ENCODE peak calls at places on chromosome 19, in five cellular contexts. M, G, Y, S and O are unnamed samples.
A peak's percentile ranks its signal among the peaks of the same experiment; 100 is the strongest.

GRCh38 chr19:33227242-33227650 is 1.6 kb upstream of the SLC7A10 start:
- DNase-seq in M (no peak), G (no peak), Y (no peak), S (no peak), O (no peak)

GRCh38 chr19:10419200-10419645 is 1.1 kb upstream of the PDE4A start:
- DNase-seq in M (no peak), G (peak; percentile 62), Y (no peak), S (peak; percentile 35), O (no peak)

GRCh38 chr19:49327878-49328544 is 3.0 kb upstream of the SLC6A16 start:
- DNase-seq in M (no peak), G (peak; percentile 30), Y (no peak), S (no peak), O (no peak)

GRCh38 chr19:19154768-19155494 is 15.1 kb downstream of the MEF2B start:
- DNase-seq in M (no peak), G (no peak), Y (no peak), S (no peak), O (no peak)

GRCh38 chr19:35755550-35756371 is 1.1 kb downstream of the HSPB6 start:
- DNase-seq in M (peak; percentile 94), G (peak; percentile 47), Y (no peak), S (no peak), O (peak; percentile 55)

GRCh38 chr19:49807888-49808675 is 5.0 kb downstream of the FUZ start:
- DNase-seq in M (no peak), G (no peak), Y (no peak), S (no peak), O (no peak)

GRCh38 chr19:17109962-17110598 is 34.5 kb downstream of the MYO9B start:
- DNase-seq in M (peak; percentile 58), G (no peak), Y (no peak), S (no peak), O (no peak)

GRCh38 chr19:8811315-8812172 is 20.6 kb downstream of the ZNF558 start:
- DNase-seq in M (no peak), G (no peak), Y (no peak), S (no peak), O (no peak)

GRCh38 chr19:33444238-33444992 is 70.9 kb downstream of the CEBPG start:
- DNase-seq in M (no peak), G (no peak), Y (no peak), S (no peak), O (no peak)

GRCh38 chr19:51887522-51888498 is at the start of gene ZNF577:
- DNase-seq in M (peak; percentile 91), G (peak; percentile 87), Y (peak; percentile 74), S (peak; percentile 90), O (peak; percentile 58)

GRCh38 chr19:41411682-41412265 is 14.2 kb downstream of the BCKDHA start:
- DNase-seq in M (peak; percentile 62), G (no peak), Y (no peak), S (no peak), O (no peak)

GRCh38 chr19:41620171-41620570 is 6.7 kb downstream of the CEACAM4 start:
- DNase-seq in M (no peak), G (no peak), Y (no peak), S (no peak), O (no peak)

GRCh38 chr19:1277061-1277460 is 1.7 kb downstream of the FAM174C start:
- DNase-seq in M (no peak), G (no peak), Y (no peak), S (no peak), O (no peak)

GRCh38 chr19:32642771-32643170 is 32.2 kb downstream of the ANKRD27 start:
- DNase-seq in M (no peak), G (no peak), Y (no peak), S (no peak), O (peak; percentile 29)

GRCh38 chr19:45863840-45864628 is at the start of gene FOXA3:
- DNase-seq in M (peak; percentile 62), G (peak; percentile 88), Y (no peak), S (peak; percentile 69), O (peak; percentile 58)

GRCh38 chr19:29614046-29614445 is 8.0 kb downstream of the POP4 start:
- DNase-seq in M (no peak), G (no peak), Y (no peak), S (no peak), O (no peak)

GRCh38 chr19:3236272-3236671 is 11.8 kb downstream of the CELF5 start:
- DNase-seq in M (no peak), G (no peak), Y (no peak), S (no peak), O (no peak)

GRCh38 chr19:2988568-2988967 is 11.2 kb downstream of the TLE6 start:
- DNase-seq in M (no peak), G (no peak), Y (no peak), S (no peak), O (no peak)

GRCh38 chr19:17687857-17688784 is at the start of gene UNC13A:
- DNase-seq in M (peak; percentile 47), G (peak; percentile 92), Y (no peak), S (no peak), O (peak; percentile 15)

GRCh38 chr19:40889366-40889765 is 7.3 kb upstream of the CYP2A7 start:
- DNase-seq in M (no peak), G (no peak), Y (no peak), S (no peak), O (no peak)

GRCh38 chr19:29663861-29664752 is 1.2 kb upstream of the PLEKHF1 start:
- DNase-seq in M (no peak), G (no peak), Y (no peak), S (no peak), O (no peak)

GRCh38 chr19:47274891-47275865 is 493 bp downstream of the INAFM1 start:
- DNase-seq in M (peak; percentile 39), G (peak; percentile 72), Y (no peak), S (peak; percentile 29), O (no peak)

GRCh38 chr19:49560358-49560900 is 19.9 kb downstream of the NOSIP start:
- DNase-seq in M (peak; percentile 42), G (no peak), Y (no peak), S (peak; percentile 90), O (no peak)

GRCh38 chr19:993361-993830 is 6.8 kb upstream of the GRIN3B start:
- DNase-seq in M (no peak), G (no peak), Y (no peak), S (no peak), O (no peak)

GRCh38 chr19:41688098-41688497 is at the start of gene CEACAM7:
- DNase-seq in M (no peak), G (no peak), Y (no peak), S (no peak), O (no peak)

GRCh38 chr19:17615889-17616685 is 60.6 kb downstream of the COLGALT1 start:
- DNase-seq in M (no peak), G (peak; percentile 30), Y (no peak), S (no peak), O (no peak)

GRCh38 chr19:54188224-54188871 is 1.0 kb downstream of the MBOAT7 start:
- DNase-seq in M (no peak), G (peak; percentile 53), Y (no peak), S (no peak), O (no peak)

GRCh38 chr19:58518261-58519086 is 1.1 kb downstream of the ZBTB45 start:
- DNase-seq in M (no peak), G (no peak), Y (no peak), S (no peak), O (no peak)

GRCh38 chr19:49362048-49362925 is at the start of gene TEAD2:
- DNase-seq in M (peak; percentile 77), G (peak; percentile 90), Y (no peak), S (peak; percentile 86), O (no peak)

GRCh38 chr19:1690570-1691307 is 38.3 kb upstream of the TCF3 start:
- DNase-seq in M (no peak), G (peak; percentile 83), Y (no peak), S (peak; percentile 74), O (peak; percentile 42)

GRCh38 chr19:1774999-1775772 is 21.9 kb downstream of the ONECUT3 start:
- DNase-seq in M (no peak), G (no peak), Y (no peak), S (no peak), O (no peak)

GRCh38 chr19:54178581-54179261 is 5.8 kb upstream of the TMC4 start:
- DNase-seq in M (peak; percentile 23), G (peak; percentile 66), Y (no peak), S (no peak), O (no peak)

GRCh38 chr19:5002143-5002542 is 33.2 kb downstream of the KDM4B start:
- DNase-seq in M (no peak), G (no peak), Y (no peak), S (no peak), O (no peak)

GRCh38 chr19:19405919-19406877 is 723 bp downstream of the GATAD2A start:
- DNase-seq in M (peak; percentile 62), G (peak; percentile 80), Y (no peak), S (peak; percentile 57), O (peak; percentile 56)

GRCh38 chr19:15721208-15721607 is 6.6 kb upstream of the OR10H2 start:
- DNase-seq in M (no peak), G (no peak), Y (no peak), S (no peak), O (no peak)
- H3K9me3 ChIP-seq in M (no peaks in the 10 kb centered on the region), G (peaks cover 8% of the 10 kb centered on the region), Y (peaks cover 19% of the 10 kb centered on the region), S (no peaks in the 10 kb centered on the region), O (no peaks in the 10 kb centered on the region)

GRCh38 chr19:44455100-44455499 is 6.8 kb upstream of the ZNF229 start:
- DNase-seq in M (no peak), G (no peak), Y (no peak), S (no peak), O (no peak)
- H3K9me3 ChIP-seq in M (peaks cover 16% of the 10 kb centered on the region), G (peaks cover under 1% of the 10 kb centered on the region), Y (peaks cover 35% of the 10 kb centered on the region), S (no peaks in the 10 kb centered on the region), O (peaks cover 4% of the 10 kb centered on the region)

DNA sequence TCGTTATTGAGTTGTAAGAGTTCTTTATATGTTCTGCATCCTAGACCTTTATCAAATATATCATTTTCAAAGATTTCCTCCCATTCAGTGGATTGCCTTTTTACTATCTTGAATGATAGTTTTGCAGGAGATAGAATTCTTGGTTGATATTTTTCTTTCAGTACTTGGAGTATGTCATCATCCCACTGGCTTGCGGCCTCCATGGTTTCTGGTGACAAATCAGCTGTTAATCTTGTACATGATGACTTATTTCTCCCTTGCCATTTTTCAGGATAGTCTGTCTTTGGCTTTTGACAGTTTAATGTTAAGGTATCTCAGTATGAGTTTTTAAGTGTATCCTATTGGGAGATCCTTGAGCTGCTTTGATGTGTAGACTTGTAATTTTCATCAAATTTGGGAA is 8.5 kb downstream of the ZNF557 start:
- DNase-seq in M (no peak), G (no peak), Y (no peak), S (no peak), O (no peak)
- H3K9me3 ChIP-seq in M (peaks cover 56% of the 10 kb centered on the region), G (peaks cover 29% of the 10 kb centered on the region), Y (peaks cover 73% of the 10 kb centered on the region), S (peaks cover 33% of the 10 kb centered on the region), O (peaks cover 59% of the 10 kb centered on the region)

GRCh38 chr19:12270854-12271253 is 23.8 kb downstream of the ZNF44 start:
- DNase-seq in M (no peak), G (no peak), Y (no peak), S (no peak), O (no peak)
- H3K9me3 ChIP-seq in M (peaks cover 86% of the 10 kb centered on the region), G (peaks cover 20% of the 10 kb centered on the region), Y (peaks cover 58% of the 10 kb centered on the region), S (peaks cover 51% of the 10 kb centered on the region), O (peaks cover 47% of the 10 kb centered on the region)